ENCODE peak calls at places on chromosomes 7 and 10, in seven cellular contexts. P is body of pancreas, W is ascending aorta, G is tibial nerve, T is right lobe of liver, C is fibroblast of lung, K is upper lobe of right lung. N is an unnamed sample. For H3K4me1, the result is how much of the 10 kb centered on the place peaks cover.

GRCh38 chr7:134710854-134711624 is 64.4 kb downstream of the BPGM start:
- DNase-seq in P (no peak), W (no peak), G (no peak), T (no peak), C (peak), K (no peak), N (peak)

GRCh38 chr10:5211696-5212095 is 15.1 kb downstream of the AKR1C4 start:
- DNase-seq in P (no peak), W (no peak), G (no peak), T (no peak), C (no peak), K (no peak), N (no peak)

GRCh38 chr10:25493122-25493893 is 318.5 kb downstream of the GPR158 start:
- DNase-seq in P (no peak), W (no peak), G (no peak), T (no peak), C (peak), K (no peak), N (no peak)

GRCh38 chr10:49649294-49649693 is 30.2 kb upstream of the C10orf53 start:
- DNase-seq in P (no peak), W (peak), G (no peak), T (no peak), C (no peak), K (no peak), N (no peak)

GRCh38 chr7:5613607-5614006 is 167.9 kb downstream of the RNF216 start:
- DNase-seq in P (no peak), W (no peak), G (no peak), T (no peak), C (no peak), K (no peak), N (no peak)

GRCh38 chr10:53233759-53234158 is 461.2 kb upstream of the MBL2 start:
- DNase-seq in P (no peak), W (no peak), G (no peak), T (no peak), C (no peak), K (no peak), N (no peak)

GRCh38 chr7:68470836-68471235 is 1127.4 kb upstream of the AUTS2 start:
- DNase-seq in P (peak), W (no peak), G (no peak), T (no peak), C (no peak), K (no peak), N (no peak)

GRCh38 chr7:157845203-157845810 is 508.5 kb downstream of the DNAJB6 start:
- DNase-seq in P (no peak), W (no peak), G (peak), T (no peak), C (no peak), K (peak), N (no peak)

GRCh38 chr10:107971973-107972372 is 807.5 kb upstream of the SORCS1 start:
- DNase-seq in P (no peak), W (no peak), G (no peak), T (no peak), C (peak), K (no peak), N (no peak)

DNA sequence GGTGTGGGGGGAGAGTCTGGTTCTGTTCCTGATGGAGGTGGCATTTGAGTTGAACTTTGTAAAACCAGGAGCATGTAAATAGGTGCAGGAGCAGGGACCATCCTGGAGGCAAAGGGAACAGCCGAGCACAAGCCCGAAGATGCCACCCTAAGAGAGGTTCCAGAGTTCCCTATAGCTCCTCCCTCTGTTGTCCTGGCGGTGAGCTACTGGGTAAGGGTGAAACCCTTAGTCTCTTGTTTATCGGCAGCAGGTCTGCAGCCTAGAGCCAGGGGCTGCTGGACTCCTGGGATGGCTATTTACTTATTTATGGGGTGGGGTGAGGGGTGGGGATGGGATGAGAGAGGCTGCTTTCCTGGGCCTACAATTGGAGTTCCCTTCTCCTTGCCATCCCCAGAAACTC is 6.5 kb upstream of the LBX1 start:
- DNase-seq in P (no peak), W (no peak), G (no peak), T (no peak), C (no peak), K (no peak), N (no peak)
- H3K4me1 ChIP-seq in P (under half), W (under half), G (under half), T (under half), C (under half), K (under half), N (under half)

GRCh38 chr10:114521250-114521649 is 116.9 kb upstream of the AFAP1L2 start:
- DNase-seq in P (no peak), W (no peak), G (no peak), T (no peak), C (no peak), K (no peak), N (no peak)
- H3K4me1 ChIP-seq in P (under half), W (under half), G (under half), T (under half), C (under half), K (under half), N (under half)

GRCh38 chr10:114399576-114399975 is 4.7 kb downstream of the AFAP1L2 start:
- DNase-seq in P (no peak), W (peak), G (no peak), T (no peak), C (no peak), K (no peak), N (no peak)

GRCh38 chr10:114398587-114399331 is 5.5 kb downstream of the AFAP1L2 start:
- DNase-seq in P (no peak), W (peak), G (no peak), T (no peak), C (no peak), K (no peak), N (no peak)

GRCh38 chr10:114402233-114402632 is 2.1 kb downstream of the AFAP1L2 start:
- DNase-seq in P (no peak), W (no peak), G (no peak), T (no peak), C (no peak), K (no peak), N (no peak)

GRCh38 chr10:114401195-114401741 is 3.0 kb downstream of the AFAP1L2 start:
- DNase-seq in P (peak), W (peak), G (peak), T (no peak), C (peak), K (no peak), N (no peak)

DNA sequence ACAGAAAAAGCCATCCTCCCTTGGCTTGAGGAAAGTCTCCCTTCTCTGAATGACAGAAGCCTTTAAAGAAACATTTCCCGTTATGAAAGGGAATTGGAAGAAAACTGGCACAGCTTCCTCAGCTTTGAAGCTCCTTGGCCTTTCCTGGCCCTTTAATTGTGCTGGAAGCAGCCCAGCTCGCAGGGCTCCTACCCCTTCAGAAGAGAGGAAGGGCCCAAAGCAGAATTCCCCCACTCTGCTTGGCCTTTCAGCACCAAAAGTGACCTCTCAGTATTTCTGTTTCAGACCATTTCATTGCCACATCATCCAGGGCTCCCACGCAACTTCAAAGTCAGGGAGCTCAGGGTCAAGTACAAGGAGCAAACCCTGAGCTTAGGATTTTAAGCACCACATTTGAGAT is 4.2 kb downstream of the AFAP1L2 start:
- DNase-seq in P (no peak), W (peak), G (no peak), T (no peak), C (peak), K (no peak), N (no peak)
- H3K4me1 ChIP-seq in P (under half), W (under half), G (under half), T (under half), C (under half), K (under half), N (under half)

GRCh38 chr7:1019255-1019785 is 25.0 kb upstream of the GPR146 start:
- DNase-seq in P (no peak), W (no peak), G (no peak), T (no peak), C (no peak), K (no peak), N (no peak)
- H3K4me1 ChIP-seq in P (under half), W (under half), G (under half), T (under half), C (under half), K (under half), N (under half)

DNA sequence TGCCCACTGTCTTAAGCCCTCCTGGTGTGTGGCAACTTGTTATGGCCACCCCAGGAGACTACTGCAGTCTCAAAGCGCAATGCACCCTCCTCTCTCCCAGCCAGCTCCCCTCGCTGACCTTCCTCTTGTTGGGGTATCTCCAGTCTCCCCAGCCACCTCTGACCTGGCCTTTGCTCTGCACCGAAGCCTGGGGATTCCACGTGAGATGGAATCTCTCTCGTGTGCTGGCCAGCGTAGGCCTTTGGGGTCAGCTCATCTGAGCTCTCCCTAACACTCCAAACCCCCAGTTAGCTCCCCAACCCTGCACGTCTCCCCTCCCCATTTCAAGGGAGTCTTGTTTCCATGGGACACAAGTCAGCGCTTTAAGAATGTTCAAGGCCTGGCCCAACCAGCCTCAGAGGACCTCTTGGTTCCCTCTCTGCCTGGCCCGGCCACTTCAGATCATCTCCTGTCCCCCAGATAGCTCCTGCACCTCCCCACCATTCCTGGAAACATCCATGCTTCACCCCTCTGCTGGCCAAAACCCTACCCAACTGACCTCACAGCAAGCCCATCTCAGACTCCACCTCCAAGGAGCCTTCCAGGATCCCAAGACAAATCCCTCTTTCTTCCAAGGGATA is 11.2 kb downstream of the ITPRIP start:
- DNase-seq in P (no peak), W (peak), G (peak), T (no peak), C (peak), K (no peak), N (no peak)
- H3K4me1 ChIP-seq in P (half or more), W (half or more), G (half or more), T (under half), C (half or more), K (half or more), N (half or more)

GRCh38 chr10:70715853-70716795 is 43.8 kb downstream of the ADAMTS14 start:
- DNase-seq in P (no peak), W (no peak), G (no peak), T (no peak), C (peak), K (no peak), N (no peak)

GRCh38 chr10:70711911-70712310 is 39.6 kb downstream of the ADAMTS14 start:
- DNase-seq in P (no peak), W (no peak), G (no peak), T (peak), C (no peak), K (no peak), N (no peak)

GRCh38 chr10:70711177-70711576 is 38.9 kb downstream of the ADAMTS14 start:
- DNase-seq in P (no peak), W (no peak), G (no peak), T (peak), C (no peak), K (no peak), N (no peak)

GRCh38 chr10:70714245-70714644 is 41.9 kb downstream of the ADAMTS14 start:
- DNase-seq in P (no peak), W (no peak), G (no peak), T (peak), C (no peak), K (no peak), N (no peak)

DNA sequence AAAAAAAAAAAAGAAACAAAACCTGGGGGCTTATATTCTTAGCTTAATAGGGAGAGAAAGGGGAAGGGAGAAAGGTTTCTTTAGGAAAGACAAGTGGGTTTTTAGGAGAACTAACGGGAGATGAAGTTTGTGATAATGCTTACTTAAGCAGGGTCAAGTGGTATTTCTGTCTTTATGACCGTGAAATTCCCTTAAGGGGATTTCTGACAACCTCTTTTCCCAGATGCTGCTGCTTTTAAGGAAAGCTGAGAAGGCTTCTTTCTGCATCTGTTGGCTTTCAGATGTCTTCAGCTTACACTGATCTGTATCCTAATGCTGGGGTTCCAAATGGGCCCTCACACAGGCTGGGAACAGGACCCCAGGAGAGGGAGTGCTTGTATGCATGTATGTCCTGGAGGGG is 42.7 kb downstream of the ADAMTS14 start:
- DNase-seq in P (no peak), W (no peak), G (no peak), T (peak), C (no peak), K (no peak), N (no peak)
- H3K4me1 ChIP-seq in P (under half), W (under half), G (under half), T (under half), C (under half), K (under half), N (under half)

GRCh38 chr7:150938566-150938965 is 39.6 kb downstream of the KCNH2 start:
- DNase-seq in P (no peak), W (peak), G (no peak), T (no peak), C (no peak), K (no peak), N (no peak)
- H3K4me1 ChIP-seq in P (under half), W (under half), G (under half), T (under half), C (under half), K (under half), N (under half)

GRCh38 chr7:102873470-102874165 is 39.2 kb upstream of the LRRC17 start:
- DNase-seq in P (no peak), W (no peak), G (no peak), T (no peak), C (no peak), K (no peak), N (no peak)

GRCh38 chr7:102872460-102872859 is 40.3 kb upstream of the LRRC17 start:
- DNase-seq in P (no peak), W (no peak), G (no peak), T (no peak), C (peak), K (no peak), N (no peak)

GRCh38 chr7:102874166-102874829 is 38.5 kb upstream of the LRRC17 start:
- DNase-seq in P (no peak), W (no peak), G (no peak), T (no peak), C (peak), K (no peak), N (no peak)

GRCh38 chr7:102875700-102876192 is 37.1 kb upstream of the LRRC17 start:
- DNase-seq in P (no peak), W (peak), G (no peak), T (no peak), C (peak), K (no peak), N (no peak)

GRCh38 chr7:102874966-102875365 is 37.8 kb upstream of the LRRC17 start:
- DNase-seq in P (no peak), W (no peak), G (no peak), T (no peak), C (no peak), K (no peak), N (no peak)
- H3K4me1 ChIP-seq in P (under half), W (under half), G (under half), T (under half), C (under half), K (under half), N (under half)